ENCODE peak calls at places on chromosomes 5 and 9, in seven cellular contexts. H is mesendoderm, W is trophoblast cell, S is H9, G is neuronal stem cell, T is H1, A is mesenchymal stem cell. K is an unnamed sample.

GRCh38 chr5:103218164-103218563 is 40.4 kb upstream of the MACIR start:
- DNase-seq in H (no peak), W (peak), S (no peak), G (no peak), T (no peak), A (peak), K (peak)

GRCh38 chr5:68661237-68661636 is 432.6 kb upstream of the SLC30A5 start:
- DNase-seq in H (peak), W (no peak), S (peak), G (no peak), T (peak), A (peak), K (peak)

GRCh38 chr5:115377468-115378217 is 81.2 kb upstream of the CCDC112 start:
- DNase-seq in H (no peak), W (peak), S (no peak), G (no peak), T (no peak), A (peak), K (peak)

GRCh38 chr9:17116400-17116837 is 18.4 kb upstream of the CNTLN start:
- DNase-seq in H (peak), W (peak), S (no peak), G (peak), T (no peak), A (peak), K (peak)

GRCh38 chr5:38827525-38827924 is 18.3 kb upstream of the OSMR start:
- DNase-seq in H (no peak), W (peak), S (no peak), G (no peak), T (no peak), A (peak), K (peak)

GRCh38 chr5:10452768-10453331 is 11.2 kb downstream of the ROPN1L start:
- DNase-seq in H (peak), W (peak), S (peak), G (peak), T (no peak), A (peak), K (peak)

GRCh38 chr9:124018731-124019697 is 7.4 kb downstream of the LHX2 start:
- DNase-seq in H (no peak), W (no peak), S (peak), G (no peak), T (no peak), A (no peak), K (no peak)

GRCh38 chr5:180532268-180532667 is 38.1 kb downstream of the CNOT6 start:
- DNase-seq in H (no peak), W (no peak), S (no peak), G (no peak), T (no peak), A (no peak), K (no peak)

GRCh38 chr9:116594552-116594951 is 92.6 kb upstream of the TRIM32 start:
- DNase-seq in H (no peak), W (peak), S (no peak), G (no peak), T (no peak), A (peak), K (peak)

GRCh38 chr5:24789631-24790354 is 145.0 kb upstream of the CDH10 start:
- DNase-seq in H (no peak), W (peak), S (no peak), G (no peak), T (no peak), A (peak), K (no peak)

GRCh38 chr5:120684213-120684612 is 220.1 kb downstream of the PRR16 start:
- DNase-seq in H (no peak), W (no peak), S (no peak), G (no peak), T (no peak), A (no peak), K (peak)

GRCh38 chr9:131605770-131606590 is 60.7 kb downstream of the PRRT1B start:
- DNase-seq in H (no peak), W (no peak), S (no peak), G (no peak), T (no peak), A (peak), K (peak)

GRCh38 chr9:133686642-133687575 is 50.7 kb downstream of the DBH start:
- DNase-seq in H (no peak), W (no peak), S (no peak), G (no peak), T (no peak), A (no peak), K (no peak)

GRCh38 chr9:89365532-89365912 is 47.2 kb downstream of the SECISBP2 start:
- DNase-seq in H (no peak), W (no peak), S (no peak), G (no peak), T (no peak), A (no peak), K (no peak)

GRCh38 chr5:57215629-57216195 is 41.9 kb downstream of the GPBP1 start:
- DNase-seq in H (no peak), W (no peak), S (no peak), G (no peak), T (no peak), A (peak), K (peak)

GRCh38 chr5:96962540-96962991 is 26.7 kb downstream of the LNPEP start:
- DNase-seq in H (no peak), W (no peak), S (no peak), G (no peak), T (no peak), A (no peak), K (no peak)

GRCh38 chr5:68137451-68138190 is 77.9 kb upstream of the PIK3R1 start:
- DNase-seq in H (no peak), W (peak), S (no peak), G (no peak), T (no peak), A (no peak), K (peak)

GRCh38 chr9:89496645-89497044 is 1.3 kb downstream of the SEMA4D start:
- DNase-seq in H (no peak), W (no peak), S (no peak), G (no peak), T (no peak), A (no peak), K (no peak)

GRCh38 chr5:26553079-26553478 is 485.3 kb downstream of the CDH9 start:
- DNase-seq in H (no peak), W (no peak), S (no peak), G (peak), T (no peak), A (no peak), K (no peak)

GRCh38 chr5:69492391-69493234 is at the start of gene OCLN:
- DNase-seq in H (peak), W (peak), S (peak), G (peak), T (peak), A (peak), K (no peak)

GRCh38 chr9:109314011-109314531 is 6.8 kb downstream of the EPB41L4B start:
- DNase-seq in H (peak), W (peak), S (no peak), G (no peak), T (no peak), A (no peak), K (no peak)

GRCh38 chr5:151092750-151093149 is 11.9 kb upstream of the TNIP1 start:
- DNase-seq in H (no peak), W (peak), S (no peak), G (no peak), T (no peak), A (peak), K (peak)

GRCh38 chr5:126594676-126595485 is at the start of gene ALDH7A1:
- DNase-seq in H (peak), W (peak), S (peak), G (peak), T (peak), A (peak), K (no peak)

GRCh38 chr5:59034498-59035186 is 451.8 kb downstream of the RAB3C start:
- DNase-seq in H (peak), W (peak), S (no peak), G (no peak), T (no peak), A (peak), K (peak)

GRCh38 chr9:115651456-115651855 is 502.1 kb upstream of the PAPPA start:
- DNase-seq in H (no peak), W (no peak), S (no peak), G (no peak), T (no peak), A (no peak), K (peak)

GRCh38 chr5:141761-142160 is 49.5 kb upstream of the LRRC14B start:
- DNase-seq in H (no peak), W (no peak), S (no peak), G (no peak), T (no peak), A (no peak), K (no peak)

GRCh38 chr9:76987594-76988200 is 31.8 kb upstream of the FOXB2 start:
- DNase-seq in H (peak), W (peak), S (peak), G (no peak), T (peak), A (peak), K (peak)

GRCh38 chr5:58066557-58066956 is 393.3 kb downstream of the PLK2 start:
- DNase-seq in H (no peak), W (no peak), S (no peak), G (no peak), T (no peak), A (no peak), K (no peak)

GRCh38 chr5:145946112-145946861 is 9.9 kb downstream of the SH3RF2 start:
- DNase-seq in H (peak), W (peak), S (no peak), G (no peak), T (no peak), A (peak), K (peak)

GRCh38 chr5:6220346-6221088 is 157.8 kb downstream of the MED10 start:
- DNase-seq in H (no peak), W (no peak), S (no peak), G (no peak), T (no peak), A (no peak), K (no peak)

GRCh38 chr9:6845128-6845826 is 87.5 kb downstream of the KDM4C start:
- DNase-seq in H (no peak), W (no peak), S (no peak), G (no peak), T (no peak), A (no peak), K (no peak)

GRCh38 chr9:134988706-134989105 is 71.0 kb upstream of the FCN1 start:
- DNase-seq in H (no peak), W (no peak), S (no peak), G (no peak), T (no peak), A (no peak), K (no peak)

GRCh38 chr5:87368601-87369000 is 44.1 kb downstream of the CCNH start:
- DNase-seq in H (no peak), W (no peak), S (no peak), G (no peak), T (no peak), A (no peak), K (no peak)

GRCh38 chr5:167688731-167689130 is 602.7 kb upstream of the WWC1 start:
- DNase-seq in H (no peak), W (no peak), S (no peak), G (no peak), T (no peak), A (peak), K (peak)

GRCh38 chr5:68894673-68895072 is 199.1 kb upstream of the SLC30A5 start:
- DNase-seq in H (peak), W (peak), S (no peak), G (no peak), T (no peak), A (no peak), K (no peak)

GRCh38 chr5:30063503-30063902 is 1130.0 kb upstream of the CDH6 start:
- DNase-seq in H (no peak), W (no peak), S (no peak), G (no peak), T (no peak), A (no peak), K (no peak)

GRCh38 chr9:124217839-124218437 is 39.8 kb upstream of the NEK6 start:
- DNase-seq in H (no peak), W (peak), S (no peak), G (no peak), T (no peak), A (no peak), K (no peak)

GRCh38 chr9:81028504-81028903 is 660.8 kb downstream of the TLE1 start:
- DNase-seq in H (peak), W (peak), S (no peak), G (no peak), T (no peak), A (peak), K (peak)

GRCh38 chr5:132791026-132791425 is 14.0 kb upstream of the SEPTIN8 start:
- DNase-seq in H (no peak), W (no peak), S (no peak), G (no peak), T (no peak), A (no peak), K (no peak)
- H2BK5ac ChIP-seq in H (no peak), W (no peak), S (no peak), G (no peak), T (no peak), A (no peak), K (no peak)

GRCh38 chr5:158224200-158224599 is 365.3 kb upstream of the CLINT1 start:
- DNase-seq in H (no peak), W (peak), S (no peak), G (no peak), T (no peak), A (no peak), K (no peak)
- H3K4ac ChIP-seq in H (no peak), W (no peak), S (no peak), G (no peak), T (no peak), A (no peak), K (no peak)

GRCh38 chr5:133657036-133657435 is 44.7 kb upstream of the FSTL4 start:
- DNase-seq in H (no peak), W (no peak), S (no peak), G (no peak), T (no peak), A (no peak), K (no peak)
- H2BK5ac ChIP-seq in H (no peak), W (no peak), S (no peak), G (no peak), T (no peak), A (no peak), K (no peak)

GRCh38 chr9:35862328-35862727 is 7.9 kb downstream of the OR13J1 start:
- DNase-seq in H (no peak), W (no peak), S (no peak), G (no peak), T (no peak), A (no peak), K (no peak)
- H3K4ac ChIP-seq in H (no peak), W (no peak), S (no peak), G (no peak), T (no peak), A (no peak), K (no peak)

DNA sequence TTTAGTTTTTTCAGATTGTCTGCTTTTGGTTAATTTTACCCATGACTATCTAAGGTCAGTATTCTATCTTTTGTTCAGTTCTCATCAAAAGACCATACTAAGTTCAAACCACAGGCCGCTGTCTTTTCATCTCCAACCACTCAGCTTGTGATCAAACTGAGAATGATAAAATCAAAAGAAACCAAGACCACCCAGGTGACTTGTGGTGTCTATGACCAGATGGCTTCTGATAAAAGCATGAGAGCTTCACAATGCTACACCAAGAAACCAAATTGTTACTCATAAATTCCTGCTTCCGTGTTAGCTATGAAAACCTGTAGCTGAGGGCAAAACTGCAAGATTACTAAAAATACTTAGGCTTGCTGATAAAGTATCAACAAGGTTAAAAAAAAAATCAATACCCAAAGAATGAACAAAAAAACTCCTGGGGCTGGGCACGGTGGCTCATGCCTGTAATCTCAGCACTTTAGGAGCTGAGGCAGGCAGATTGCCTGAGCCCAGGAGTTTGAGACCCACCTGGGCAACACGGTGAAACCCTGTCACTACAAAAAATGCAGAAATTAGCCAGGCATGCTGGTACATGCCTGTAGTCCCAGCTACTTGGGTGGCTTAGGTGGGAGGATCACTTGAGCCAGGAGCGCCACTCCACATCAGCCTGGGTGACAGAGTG is 25.8 kb upstream of the GPX8 start:
- DNase-seq in H (no peak), W (peak), S (no peak), G (no peak), T (no peak), A (no peak), K (no peak)
- H2BK5ac ChIP-seq in H (no peak), W (no peak), S (no peak), G (no peak), T (no peak), A (no peak), K (no peak)

DNA sequence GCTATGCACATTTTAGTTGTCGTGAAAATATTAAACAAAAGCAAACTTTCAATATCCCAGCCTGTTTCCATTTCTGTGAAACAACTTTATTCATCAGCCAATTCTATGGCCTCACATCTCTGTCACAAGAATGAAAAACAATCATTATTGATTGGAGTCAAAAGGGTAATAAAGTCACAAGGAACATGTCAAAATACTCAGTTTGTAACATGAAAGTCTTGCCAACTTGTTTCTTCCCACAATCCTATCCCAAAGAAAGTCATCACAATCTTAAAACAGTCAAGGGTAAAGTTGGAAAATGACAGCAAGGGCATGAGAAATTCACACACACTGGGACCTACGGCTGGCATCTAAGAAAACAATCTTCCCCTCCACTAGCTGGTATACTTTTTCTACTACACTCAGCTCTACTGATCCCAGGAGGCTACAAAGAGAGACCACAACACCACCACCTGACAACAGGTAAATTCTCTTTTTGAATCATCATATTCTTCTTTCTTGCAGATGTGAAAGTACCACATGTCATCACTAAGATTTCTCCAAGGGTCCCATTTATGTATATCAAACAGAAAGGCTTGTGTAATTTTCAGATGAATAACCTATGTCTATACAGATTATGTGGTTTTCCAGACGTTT is 25.3 kb downstream of the PUM3 start:
- DNase-seq in H (no peak), W (no peak), S (no peak), G (no peak), T (no peak), A (no peak), K (no peak)
- H3K4ac ChIP-seq in H (no peak), W (no peak), S (no peak), G (no peak), T (no peak), A (no peak), K (peak)

GRCh38 chr5:2755371-2755715 is 3.9 kb upstream of the IRX2 start:
- DNase-seq in H (no peak), W (no peak), S (no peak), G (no peak), T (no peak), A (no peak), K (no peak)
- H2BK5ac ChIP-seq in H (no peak), W (no peak), S (no peak), G (no peak), T (no peak), A (no peak), K (no peak)

GRCh38 chr5:136040746-136041415 is 12.1 kb downstream of the TGFBI start:
- DNase-seq in H (no peak), W (no peak), S (no peak), G (no peak), T (no peak), A (no peak), K (no peak)
- H3K4ac ChIP-seq in H (no peak), W (no peak), S (no peak), G (no peak), T (no peak), A (no peak), K (peak)

GRCh38 chr5:166505086-166505485 is 1786.4 kb upstream of the WWC1 start:
- DNase-seq in H (no peak), W (no peak), S (no peak), G (no peak), T (no peak), A (no peak), K (no peak)

GRCh38 chr5:166503506-166503905 is 1787.9 kb upstream of the WWC1 start:
- DNase-seq in H (no peak), W (no peak), S (no peak), G (no peak), T (no peak), A (no peak), K (no peak)

GRCh38 chr5:166505546-166505945 is 1785.9 kb upstream of the WWC1 start:
- DNase-seq in H (no peak), W (no peak), S (no peak), G (peak), T (no peak), A (no peak), K (no peak)

GRCh38 chr5:166507810-166508419 is 1783.5 kb upstream of the WWC1 start:
- DNase-seq in H (no peak), W (peak), S (no peak), G (no peak), T (no peak), A (no peak), K (no peak)

DNA sequence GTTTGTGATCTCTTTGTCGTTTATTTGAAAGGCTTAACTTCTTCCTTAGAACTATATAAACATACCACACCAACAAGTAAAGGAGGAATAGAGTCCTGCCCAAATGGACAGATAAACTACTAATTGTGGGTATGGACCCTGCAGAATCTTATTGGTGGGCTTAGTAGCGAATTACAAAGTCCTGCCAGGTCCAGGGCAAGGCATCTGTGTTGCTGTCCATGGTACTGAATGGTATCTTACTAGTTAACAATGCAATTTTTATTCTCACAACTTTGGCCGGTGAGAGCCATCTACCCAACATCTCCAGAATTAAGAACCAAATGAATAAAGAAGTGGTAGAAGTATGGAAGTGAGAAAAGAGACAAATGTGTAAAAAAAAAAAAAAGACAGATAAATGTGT is 1782.4 kb upstream of the WWC1 start:
- DNase-seq in H (peak), W (peak), S (no peak), G (peak), T (no peak), A (peak), K (no peak)
- H2BK5ac ChIP-seq in H (no peak), W (no peak), S (no peak), G (no peak), T (no peak), A (no peak), K (no peak)